ENCODE peak calls at places on chromosomes 13 and 19, in five cellular contexts. R, H, S, X and P are unnamed samples.
A peak's percentile ranks its signal among the peaks of the same experiment; 100 is the strongest.

GRCh38 chr19:13117176-13117771 is 734 bp upstream of the TRMT1 start:
- DNase-seq in R (no peak), H (no peak), S (no peak), X (no peak), P (no peak)

GRCh38 chr13:70817571-70817970 is 709.3 kb upstream of the KLHL1 start:
- DNase-seq in R (no peak), H (no peak), S (no peak), X (no peak), P (no peak)

GRCh38 chr19:33133438-33134031 is 1.6 kb downstream of the WDR88 start:
- DNase-seq in R (peak; percentile 51), H (no peak), S (peak; percentile 55), X (no peak), P (no peak)

GRCh38 chr19:46660008-46660517 is 919 bp downstream of the DACT3 start:
- DNase-seq in R (peak; percentile 78), H (no peak), S (no peak), X (no peak), P (no peak)

GRCh38 chr19:19094513-19094912 is 30.7 kb downstream of the SLC25A42 start:
- DNase-seq in R (no peak), H (no peak), S (no peak), X (no peak), P (no peak)

GRCh38 chr13:110826861-110827672 is 87.8 kb downstream of the ANKRD10 start:
- DNase-seq in R (no peak), H (peak; percentile 32), S (no peak), X (no peak), P (no peak)

GRCh38 chr13:19845758-19846157 is 17.7 kb downstream of the ZMYM5 start:
- DNase-seq in R (no peak), H (no peak), S (no peak), X (no peak), P (no peak)

GRCh38 chr19:2612619-2613249 is 89.8 kb downstream of the GNG7 start:
- DNase-seq in R (peak; percentile 52), H (no peak), S (no peak), X (no peak), P (no peak)

GRCh38 chr19:40762754-40763153 is 11.8 kb downstream of the SNRPA start:
- DNase-seq in R (no peak), H (no peak), S (no peak), X (no peak), P (no peak)

GRCh38 chr13:48585456-48585840 is 52.6 kb upstream of the RCBTB2 start:
- DNase-seq in R (peak; percentile 13), H (peak; percentile 58), S (peak; percentile 65), X (no peak), P (peak; percentile 31)

GRCh38 chr13:112489199-112489598 is 98.8 kb downstream of the TUBGCP3 start:
- DNase-seq in R (no peak), H (no peak), S (no peak), X (no peak), P (no peak)

GRCh38 chr13:111292710-111293485 is 27.5 kb upstream of the TEX29 start:
- DNase-seq in R (no peak), H (no peak), S (no peak), X (no peak), P (no peak)

GRCh38 chr19:6213696-6214585 is 65.8 kb downstream of the MLLT1 start:
- DNase-seq in R (no peak), H (no peak), S (no peak), X (peak; percentile 18), P (no peak)

GRCh38 chr19:17289489-17289888 is 7.8 kb downstream of the ANKLE1 start:
- DNase-seq in R (peak; percentile 96), H (peak; percentile 76), S (no peak), X (peak; percentile 77), P (peak; percentile 71)

GRCh38 chr19:45218426-45218825 is 26.8 kb downstream of the EXOC3L2 start:
- DNase-seq in R (peak; percentile 78), H (no peak), S (no peak), X (no peak), P (no peak)

GRCh38 chr13:112172641-112173171 is 105.8 kb downstream of the SOX1 start:
- DNase-seq in R (no peak), H (no peak), S (no peak), X (no peak), P (no peak)

GRCh38 chr13:46350003-46350402 is 37.0 kb downstream of the RUBCNL start:
- DNase-seq in R (no peak), H (no peak), S (no peak), X (no peak), P (no peak)

GRCh38 chr19:35608250-35608649 is 4.3 kb upstream of the HAUS5 start:
- DNase-seq in R (no peak), H (no peak), S (no peak), X (no peak), P (no peak)

GRCh38 chr19:44846455-44847143 is 502 bp downstream of the NECTIN2 start:
- DNase-seq in R (peak; percentile 98), H (no peak), S (no peak), X (no peak), P (peak; percentile 48)

GRCh38 chr13:33179463-33179862 is 106.1 kb downstream of the STARD13 start:
- DNase-seq in R (peak; percentile 32), H (no peak), S (no peak), X (no peak), P (no peak)

GRCh38 chr13:73417012-73417615 is 358.3 kb downstream of the KLF5 start:
- DNase-seq in R (peak; percentile 30), H (no peak), S (no peak), X (no peak), P (no peak)

GRCh38 chr19:12139309-12139708 is 841 bp downstream of the ZNF20 start:
- DNase-seq in R (peak; percentile 18), H (no peak), S (no peak), X (no peak), P (no peak)

GRCh38 chr19:50909240-50910070 is 1.7 kb downstream of the KLK4 start:
- DNase-seq in R (peak; percentile 99), H (peak; percentile 29), S (no peak), X (peak; percentile 39), P (peak; percentile 84)

GRCh38 chr19:29785955-29786589 is 25.7 kb upstream of the CCNE1 start:
- DNase-seq in R (peak; percentile 71), H (no peak), S (no peak), X (peak; percentile 52), P (no peak)

GRCh38 chr13:82187227-82187626 is 1695.0 kb downstream of the SLITRK1 start:
- DNase-seq in R (no peak), H (no peak), S (no peak), X (no peak), P (no peak)

GRCh38 chr19:27974082-27974513 is 1238.9 kb downstream of the UQCRFS1 start:
- DNase-seq in R (peak; percentile 76), H (peak; percentile 43), S (no peak), X (no peak), P (peak; percentile 9)

GRCh38 chr19:54653181-54653809 is 9.5 kb upstream of the LILRB4 start:
- DNase-seq in R (peak; percentile 36), H (no peak), S (no peak), X (no peak), P (no peak)

GRCh38 chr19:17772172-17772571 is 20.9 kb downstream of the FCHO1 start:
- DNase-seq in R (peak; percentile 52), H (no peak), S (no peak), X (no peak), P (no peak)

DNA sequence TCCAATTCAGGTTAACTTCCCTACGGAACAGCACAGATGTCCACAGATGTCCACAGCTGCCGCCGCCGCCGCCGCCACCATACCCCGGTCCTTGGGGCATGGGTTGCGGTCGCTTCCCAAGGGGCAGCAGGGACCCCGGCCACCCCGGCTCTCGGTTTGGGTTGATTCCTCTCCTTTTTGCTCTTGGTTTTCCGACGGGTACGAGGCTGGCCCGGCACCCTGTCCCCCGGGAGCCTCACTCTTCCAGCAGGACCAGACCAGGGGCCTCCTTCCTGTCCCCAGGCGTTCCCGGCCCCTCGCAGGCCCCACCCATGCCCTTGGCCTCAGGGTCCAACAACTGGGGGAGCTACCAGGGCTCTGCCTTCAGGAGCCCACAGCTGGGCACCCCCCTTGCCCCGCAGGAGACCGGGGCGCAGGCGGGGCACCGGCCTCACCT is 28.0 kb downstream of the ZBTB7A start:
- DNase-seq in R (no peak), H (no peak), S (no peak), X (no peak), P (no peak)
- TF ChIP-seq POLR2AphosphoS5 in R (no peak), H (no peak), S (no peak), X (no peak), P (no peak)

DNA sequence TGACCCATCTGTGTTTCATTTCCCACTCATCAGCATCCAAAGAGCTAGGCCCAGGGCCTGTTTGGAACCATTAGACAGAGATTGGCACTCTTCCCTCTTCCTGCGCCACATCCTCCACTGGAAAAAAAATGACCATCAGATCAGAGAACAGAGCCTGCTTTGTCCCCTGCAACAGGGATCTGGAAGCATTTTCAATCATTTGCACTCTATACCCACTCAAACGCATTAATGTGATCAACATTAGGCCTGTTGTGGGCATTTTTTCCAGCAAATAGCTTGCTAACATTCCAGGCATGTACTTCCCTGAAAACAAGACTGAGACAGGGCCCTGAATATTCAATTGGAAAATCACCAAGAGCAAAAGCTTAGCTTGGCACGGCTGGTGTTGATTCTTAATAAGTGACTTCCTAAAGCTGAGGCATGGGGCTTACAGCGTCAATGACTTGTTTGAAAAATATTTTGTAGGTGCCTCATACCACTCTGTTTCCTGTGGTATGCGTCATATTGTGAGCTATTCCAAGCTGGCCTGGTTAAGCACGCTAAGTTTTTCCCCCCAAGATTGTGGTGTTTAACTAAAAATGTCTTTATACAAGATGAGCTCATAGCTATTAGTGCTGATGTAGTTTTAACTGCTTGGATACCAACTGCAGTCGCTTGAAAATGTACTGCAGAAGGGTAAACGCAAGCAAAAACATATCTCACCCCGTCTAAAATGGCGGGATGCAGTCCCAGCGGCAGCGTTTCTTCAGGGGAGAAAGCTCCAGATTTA is 404.4 kb downstream of the SPRY2 start:
- DNase-seq in R (no peak), H (no peak), S (no peak), X (no peak), P (no peak)
- TF ChIP-seq POLR2AphosphoS5 in R (no peak), H (peak; percentile 63), S (peak; percentile 5), X (no peak), P (no peak)

GRCh38 chr13:114235697-114236096 is 1.0 kb downstream of the CDC16 start:
- DNase-seq in R (no peak), H (no peak), S (no peak), X (no peak), P (no peak)

GRCh38 chr13:114234266-114234644 is 442 bp upstream of the CDC16 start:
- DNase-seq in R (peak; percentile 21), H (no peak), S (no peak), X (no peak), P (no peak)

GRCh38 chr13:114237415-114238112 is 2.9 kb downstream of the CDC16 start:
- DNase-seq in R (no peak), H (no peak), S (no peak), X (no peak), P (no peak)

GRCh38 chr13:114236224-114236623 is 1.5 kb downstream of the CDC16 start:
- DNase-seq in R (no peak), H (no peak), S (no peak), X (no peak), P (no peak)

GRCh38 chr13:114234645-114235421 is at the start of gene CDC16:
- DNase-seq in R (peak; percentile 97), H (peak; percentile 95), S (peak; percentile 91), X (peak; percentile 94), P (peak; percentile 95)
- TF ChIP-seq POLR2AphosphoS5 in R (peak; percentile 68), H (peak; percentile 60), S (peak; percentile 45), X (peak; percentile 29), P (peak; percentile 65)

DNA sequence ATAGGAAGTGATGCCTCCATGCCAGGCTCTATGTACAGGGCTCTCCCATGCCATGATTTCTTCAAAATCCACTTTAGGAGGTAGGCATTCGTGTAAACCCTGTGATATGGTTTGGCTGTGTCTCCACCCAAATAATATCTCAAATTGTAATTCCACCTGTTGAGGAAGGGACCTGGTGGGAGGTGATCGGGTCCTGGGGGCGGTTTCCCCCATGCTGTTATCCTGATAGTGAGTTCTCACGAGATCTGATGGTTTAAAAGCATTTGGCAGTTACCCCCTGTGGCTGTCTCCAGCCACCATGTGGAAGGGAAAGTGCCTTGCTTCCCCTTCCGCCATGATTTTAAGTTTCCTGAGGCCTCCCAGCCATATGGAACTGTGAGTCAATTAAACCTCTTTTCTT is 8.1 kb downstream of the SARS2 start:
- DNase-seq in R (no peak), H (no peak), S (no peak), X (no peak), P (no peak)
- TF ChIP-seq POLR2AphosphoS5 in R (no peak), H (no peak), S (no peak), X (no peak), P (no peak)